ENCODE peak calls at places on chromosome 17, in five cellular contexts. One of them, this sample, is unnamed.

GRCh38 chr17:83068641-83069570 is 10.5 kb upstream of the METRNL start:
- DNase-seq in fibroblast of mammary gland: no peak
- DNase-seq in dorsolateral prefrontal cortex: no peak
- DNase-seq in esophagus muscularis mucosa: no peak
- DNase-seq in neural progenitor cell: no peak
- DNase-seq in this sample: no peak

GRCh38 chr17:48150107-48150463 is 42.5 kb downstream of the SNX11 start:
- DNase-seq in neural progenitor cell: no peak
- DNase-seq in fibroblast of mammary gland: no peak
- DNase-seq in esophagus muscularis mucosa: no peak
- DNase-seq in dorsolateral prefrontal cortex: no peak
- DNase-seq in this sample: no peak

GRCh38 chr17:74512041-74512440 is 19.2 kb downstream of the CD300LB start:
- DNase-seq in fibroblast of mammary gland: peak; percentile 81
- DNase-seq in esophagus muscularis mucosa: peak; percentile 79
- DNase-seq in dorsolateral prefrontal cortex: no peak
- DNase-seq in neural progenitor cell: no peak
- DNase-seq in this sample: peak; percentile 45

GRCh38 chr17:16925461-16926060 is 46.4 kb downstream of the TNFRSF13B start:
- DNase-seq in dorsolateral prefrontal cortex: no peak
- DNase-seq in esophagus muscularis mucosa: no peak
- DNase-seq in neural progenitor cell: no peak
- DNase-seq in fibroblast of mammary gland: no peak
- DNase-seq in this sample: no peak

GRCh38 chr17:41559548-41559947 is 12.3 kb downstream of the KRT9 start:
- DNase-seq in fibroblast of mammary gland: peak; percentile 63
- DNase-seq in neural progenitor cell: no peak
- DNase-seq in dorsolateral prefrontal cortex: no peak
- DNase-seq in esophagus muscularis mucosa: no peak
- DNase-seq in this sample: peak; percentile 51

GRCh38 chr17:17924131-17924856 is 47.9 kb downstream of the TOM1L2 start:
- DNase-seq in fibroblast of mammary gland: peak; percentile 31
- DNase-seq in esophagus muscularis mucosa: no peak
- DNase-seq in neural progenitor cell: no peak
- DNase-seq in dorsolateral prefrontal cortex: no peak
- DNase-seq in this sample: no peak

GRCh38 chr17:76473541-76473985 is 6.2 kb downstream of the AANAT start:
- DNase-seq in dorsolateral prefrontal cortex: no peak
- DNase-seq in fibroblast of mammary gland: no peak
- DNase-seq in esophagus muscularis mucosa: no peak
- DNase-seq in neural progenitor cell: peak; percentile 68
- DNase-seq in this sample: no peak

GRCh38 chr17:12821376-12821940 is 32.2 kb downstream of the ARHGAP44 start:
- DNase-seq in fibroblast of mammary gland: peak; percentile 64
- DNase-seq in neural progenitor cell: no peak
- DNase-seq in dorsolateral prefrontal cortex: no peak
- DNase-seq in esophagus muscularis mucosa: no peak
- DNase-seq in this sample: peak; percentile 6

GRCh38 chr17:2545393-2545792 is 33.7 kb upstream of the METTL16 start:
- DNase-seq in neural progenitor cell: no peak
- DNase-seq in fibroblast of mammary gland: no peak
- DNase-seq in esophagus muscularis mucosa: no peak
- DNase-seq in dorsolateral prefrontal cortex: no peak
- DNase-seq in this sample: no peak

GRCh38 chr17:6768447-6768846 is 7.6 kb upstream of the FBXO39 start:
- DNase-seq in dorsolateral prefrontal cortex: no peak
- DNase-seq in neural progenitor cell: no peak
- DNase-seq in fibroblast of mammary gland: no peak
- DNase-seq in esophagus muscularis mucosa: no peak
- DNase-seq in this sample: no peak

GRCh38 chr17:71802663-71803062 is 318.2 kb upstream of the SOX9 start:
- DNase-seq in dorsolateral prefrontal cortex: no peak
- DNase-seq in neural progenitor cell: no peak
- DNase-seq in esophagus muscularis mucosa: no peak
- DNase-seq in fibroblast of mammary gland: no peak
- DNase-seq in this sample: no peak

GRCh38 chr17:75697651-75698291 is 23.5 kb upstream of the ITGB4 start:
- DNase-seq in dorsolateral prefrontal cortex: peak; percentile 78
- DNase-seq in esophagus muscularis mucosa: no peak
- DNase-seq in neural progenitor cell: no peak
- DNase-seq in fibroblast of mammary gland: no peak
- DNase-seq in this sample: no peak

GRCh38 chr17:44637066-44637465 is 19.2 kb upstream of the MEIOC start:
- DNase-seq in esophagus muscularis mucosa: no peak
- DNase-seq in neural progenitor cell: no peak
- DNase-seq in dorsolateral prefrontal cortex: no peak
- DNase-seq in fibroblast of mammary gland: no peak
- DNase-seq in this sample: no peak

GRCh38 chr17:72233981-72234380 is 113.2 kb downstream of the SOX9 start:
- DNase-seq in fibroblast of mammary gland: no peak
- DNase-seq in neural progenitor cell: no peak
- DNase-seq in esophagus muscularis mucosa: no peak
- DNase-seq in dorsolateral prefrontal cortex: no peak
- DNase-seq in this sample: no peak

GRCh38 chr17:36808181-36808661 is 129.1 kb upstream of the LHX1 start:
- DNase-seq in dorsolateral prefrontal cortex: no peak
- DNase-seq in fibroblast of mammary gland: no peak
- DNase-seq in esophagus muscularis mucosa: no peak
- DNase-seq in neural progenitor cell: peak; percentile 85
- DNase-seq in this sample: no peak

GRCh38 chr17:8004899-8005298 is 2.5 kb downstream of the GUCY2D start:
- DNase-seq in neural progenitor cell: no peak
- DNase-seq in fibroblast of mammary gland: peak; percentile 89
- DNase-seq in dorsolateral prefrontal cortex: no peak
- DNase-seq in esophagus muscularis mucosa: no peak
- DNase-seq in this sample: peak; percentile 57

GRCh38 chr17:1627219-1627986 is 1.2 kb downstream of the SLC43A2 start:
- DNase-seq in esophagus muscularis mucosa: no peak
- DNase-seq in dorsolateral prefrontal cortex: no peak
- DNase-seq in fibroblast of mammary gland: no peak
- DNase-seq in neural progenitor cell: no peak
- DNase-seq in this sample: no peak

GRCh38 chr17:66716236-66717026 is 118.5 kb upstream of the CACNG5 start:
- DNase-seq in dorsolateral prefrontal cortex: peak; percentile 70
- DNase-seq in esophagus muscularis mucosa: no peak
- DNase-seq in fibroblast of mammary gland: peak; percentile 21
- DNase-seq in neural progenitor cell: peak; percentile 42
- DNase-seq in this sample: peak; percentile 34

GRCh38 chr17:4788159-4788806 is 481 bp upstream of the GLTPD2 start:
- DNase-seq in fibroblast of mammary gland: peak; percentile 77
- DNase-seq in neural progenitor cell: no peak
- DNase-seq in dorsolateral prefrontal cortex: no peak
- DNase-seq in esophagus muscularis mucosa: no peak
- DNase-seq in this sample: peak; percentile 58

GRCh38 chr17:970388-970768 is 9.2 kb downstream of the NXN start:
- DNase-seq in dorsolateral prefrontal cortex: no peak
- DNase-seq in neural progenitor cell: no peak
- DNase-seq in fibroblast of mammary gland: no peak
- DNase-seq in esophagus muscularis mucosa: no peak
- DNase-seq in this sample: no peak

GRCh38 chr17:77959216-77959925 is 868 bp downstream of the TNRC6C start:
- DNase-seq in neural progenitor cell: peak; percentile 63
- DNase-seq in fibroblast of mammary gland: no peak
- DNase-seq in dorsolateral prefrontal cortex: no peak
- DNase-seq in esophagus muscularis mucosa: peak; percentile 88
- DNase-seq in this sample: peak; percentile 34

GRCh38 chr17:11031787-11032186 is 193.9 kb upstream of the PIRT start:
- DNase-seq in neural progenitor cell: peak; percentile 45
- DNase-seq in dorsolateral prefrontal cortex: no peak
- DNase-seq in esophagus muscularis mucosa: no peak
- DNase-seq in fibroblast of mammary gland: no peak
- DNase-seq in this sample: no peak

GRCh38 chr17:77856551-77857305 is 101.8 kb upstream of the TNRC6C start:
- DNase-seq in fibroblast of mammary gland: no peak
- DNase-seq in esophagus muscularis mucosa: no peak
- DNase-seq in neural progenitor cell: no peak
- DNase-seq in dorsolateral prefrontal cortex: no peak
- DNase-seq in this sample: no peak

GRCh38 chr17:63943745-63944144 is 11.6 kb upstream of the CD79B start:
- DNase-seq in dorsolateral prefrontal cortex: no peak
- DNase-seq in neural progenitor cell: no peak
- DNase-seq in fibroblast of mammary gland: no peak
- DNase-seq in esophagus muscularis mucosa: no peak
- DNase-seq in this sample: no peak

GRCh38 chr17:66308856-66309255 is 6.4 kb downstream of the PRKCA start:
- DNase-seq in esophagus muscularis mucosa: no peak
- DNase-seq in fibroblast of mammary gland: no peak
- DNase-seq in neural progenitor cell: no peak
- DNase-seq in dorsolateral prefrontal cortex: no peak
- DNase-seq in this sample: no peak

GRCh38 chr17:7673239-7673638 is 14.1 kb downstream of the TP53 start:
- DNase-seq in dorsolateral prefrontal cortex: no peak
- DNase-seq in neural progenitor cell: peak; percentile 34
- DNase-seq in esophagus muscularis mucosa: no peak
- DNase-seq in fibroblast of mammary gland: peak; percentile 23
- DNase-seq in this sample: no peak

GRCh38 chr17:40490289-40490853 is 11.1 kb downstream of the TNS4 start:
- DNase-seq in esophagus muscularis mucosa: no peak
- DNase-seq in neural progenitor cell: peak; percentile 48
- DNase-seq in fibroblast of mammary gland: peak; percentile 80
- DNase-seq in dorsolateral prefrontal cortex: peak; percentile 62
- DNase-seq in this sample: peak; percentile 79

GRCh38 chr17:77503916-77504651 is 363.3 kb downstream of the SEC14L1 start:
- DNase-seq in neural progenitor cell: no peak
- DNase-seq in fibroblast of mammary gland: no peak
- DNase-seq in dorsolateral prefrontal cortex: peak; percentile 17
- DNase-seq in esophagus muscularis mucosa: no peak
- DNase-seq in this sample: no peak

DNA sequence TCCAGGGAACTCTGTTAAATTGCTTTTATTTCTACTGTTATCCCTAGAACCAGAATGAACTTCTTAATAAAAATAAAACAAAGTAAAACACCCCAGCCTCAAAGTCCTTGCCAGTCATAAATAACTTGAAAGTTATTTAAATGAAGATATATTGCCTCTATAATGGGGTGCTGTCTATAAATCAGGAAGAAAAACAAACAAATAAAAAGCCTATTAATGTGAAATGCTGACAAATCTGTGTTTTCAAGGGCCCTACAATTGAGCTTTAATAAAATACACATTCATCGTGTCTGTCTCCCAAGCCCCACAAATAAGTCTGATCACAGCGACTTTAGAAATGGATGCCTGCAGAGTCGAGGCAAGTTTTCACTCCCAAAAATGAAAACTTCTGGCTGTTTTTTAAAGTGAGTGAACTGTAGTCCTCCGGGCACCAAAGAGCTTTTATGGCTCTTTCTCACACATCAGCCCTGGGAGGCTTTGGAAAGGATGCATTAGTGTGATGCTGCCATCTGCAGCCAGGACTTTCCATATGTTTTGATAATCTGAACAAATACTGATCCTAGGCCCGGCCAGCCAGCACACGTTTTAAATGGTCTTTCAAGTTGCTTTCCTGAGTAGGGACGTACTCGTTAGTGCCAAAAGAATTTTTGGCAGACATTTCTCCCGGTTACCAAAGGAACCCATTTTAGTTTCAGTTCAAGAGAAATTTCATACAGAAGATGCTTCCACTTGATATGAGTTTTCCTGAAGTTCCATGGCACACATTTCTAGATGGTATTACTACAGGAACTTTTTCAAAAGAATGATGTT is 16.3 kb downstream of the NACA2 start:
- DNase-seq in neural progenitor cell: peak; percentile 66
- DNase-seq in fibroblast of mammary gland: peak; percentile 47
- DNase-seq in esophagus muscularis mucosa: no peak
- DNase-seq in dorsolateral prefrontal cortex: no peak
- DNase-seq in this sample: peak; percentile 65
- TF ChIP-seq CTCF in neural progenitor cell: peak; percentile 52
- TF ChIP-seq CTCF in fibroblast of mammary gland: peak; percentile 26
- TF ChIP-seq CTCF in esophagus muscularis mucosa: peak; percentile 15
- TF ChIP-seq CTCF in dorsolateral prefrontal cortex: peak; percentile 33
- TF ChIP-seq CTCF in this sample: peak; percentile 52

GRCh38 chr17:70078994-70079531 is 4.0 kb downstream of the KCNJ16 start:
- DNase-seq in fibroblast of mammary gland: no peak
- DNase-seq in esophagus muscularis mucosa: no peak
- DNase-seq in neural progenitor cell: no peak
- DNase-seq in dorsolateral prefrontal cortex: no peak
- DNase-seq in this sample: peak; percentile 29

GRCh38 chr17:70078549-70078948 is 3.5 kb downstream of the KCNJ16 start:
- DNase-seq in fibroblast of mammary gland: no peak
- DNase-seq in neural progenitor cell: no peak
- DNase-seq in dorsolateral prefrontal cortex: no peak
- DNase-seq in esophagus muscularis mucosa: no peak
- DNase-seq in this sample: no peak

GRCh38 chr17:70076189-70076588 is 1.2 kb downstream of the KCNJ16 start:
- DNase-seq in fibroblast of mammary gland: peak; percentile 30
- DNase-seq in neural progenitor cell: no peak
- DNase-seq in esophagus muscularis mucosa: no peak
- DNase-seq in dorsolateral prefrontal cortex: no peak
- DNase-seq in this sample: peak; percentile 45

GRCh38 chr17:70074991-70075390 is at the start of gene KCNJ16:
- DNase-seq in dorsolateral prefrontal cortex: no peak
- DNase-seq in fibroblast of mammary gland: no peak
- DNase-seq in esophagus muscularis mucosa: no peak
- DNase-seq in neural progenitor cell: no peak
- DNase-seq in this sample: no peak

DNA sequence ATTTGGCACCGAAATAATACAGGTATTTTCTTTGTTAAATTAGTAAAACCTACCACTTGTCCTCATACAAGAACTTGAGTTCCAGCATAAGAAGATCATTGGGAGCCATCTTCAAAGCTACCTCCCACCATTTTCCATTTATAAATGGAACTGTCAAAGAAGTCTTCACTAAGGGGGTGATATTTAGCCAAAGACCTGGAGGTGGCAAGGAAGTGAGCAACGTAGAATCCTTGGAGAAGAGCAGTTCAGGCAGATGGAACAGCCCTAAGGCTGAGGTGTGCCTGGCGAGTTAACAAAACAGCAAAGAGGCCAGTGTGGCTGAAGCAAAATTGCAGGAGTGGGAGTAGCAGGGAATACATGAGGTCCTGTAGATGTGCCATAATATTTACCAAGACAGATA is 1.8 kb downstream of the KCNJ16 start:
- DNase-seq in dorsolateral prefrontal cortex: no peak
- DNase-seq in fibroblast of mammary gland: no peak
- DNase-seq in esophagus muscularis mucosa: no peak
- DNase-seq in neural progenitor cell: no peak
- DNase-seq in this sample: no peak
- H3K4me3 ChIP-seq in dorsolateral prefrontal cortex: no peak overlapping the region
- H3K4me3 ChIP-seq in fibroblast of mammary gland: no peak overlapping the region
- H3K4me3 ChIP-seq in esophagus muscularis mucosa: no peak overlapping the region
- H3K4me3 ChIP-seq in neural progenitor cell: no peak overlapping the region
- H3K4me3 ChIP-seq in this sample: no peak overlapping the region

GRCh38 chr17:62592305-62593099 is 35.0 kb upstream of the MRC2 start:
- DNase-seq in esophagus muscularis mucosa: no peak
- DNase-seq in neural progenitor cell: no peak
- DNase-seq in fibroblast of mammary gland: peak; percentile 34
- DNase-seq in dorsolateral prefrontal cortex: no peak
- DNase-seq in this sample: no peak
- TF ChIP-seq CTCF in esophagus muscularis mucosa: no peak
- TF ChIP-seq CTCF in neural progenitor cell: no peak
- TF ChIP-seq CTCF in fibroblast of mammary gland: no peak
- TF ChIP-seq CTCF in dorsolateral prefrontal cortex: no peak
- TF ChIP-seq CTCF in this sample: no peak

DNA sequence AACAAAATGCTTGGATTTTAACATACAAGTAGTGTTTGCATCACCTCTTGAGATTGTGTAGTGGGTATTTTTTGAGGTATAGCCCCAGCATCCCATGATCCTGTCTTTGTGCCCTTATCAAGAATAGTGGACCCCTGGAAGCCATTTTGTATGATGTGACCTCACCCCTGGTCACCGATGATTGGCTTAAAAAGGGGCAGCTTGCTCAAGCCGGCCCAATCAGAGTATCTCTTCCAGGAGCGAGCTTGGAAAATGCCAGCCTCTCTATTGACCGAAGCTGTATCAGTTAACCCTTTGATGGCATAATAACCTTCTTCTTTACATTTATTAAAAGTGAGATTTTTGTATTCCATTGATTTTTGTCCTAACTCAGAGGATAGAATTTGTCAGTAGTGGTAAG is 55.5 kb upstream of the FAM20A start:
- DNase-seq in neural progenitor cell: no peak
- DNase-seq in fibroblast of mammary gland: no peak
- DNase-seq in esophagus muscularis mucosa: no peak
- DNase-seq in dorsolateral prefrontal cortex: no peak
- DNase-seq in this sample: no peak
- H3K4me3 ChIP-seq in neural progenitor cell: no peak overlapping the region
- H3K4me3 ChIP-seq in fibroblast of mammary gland: no peak overlapping the region
- H3K4me3 ChIP-seq in esophagus muscularis mucosa: no peak overlapping the region
- H3K4me3 ChIP-seq in dorsolateral prefrontal cortex: no peak overlapping the region
- H3K4me3 ChIP-seq in this sample: no peak overlapping the region